ENCODE peak calls at places on chromosomes 7 and 10, in eight cellular contexts. R is HCT116, N is neuronal stem cell, K is neural progenitor cell, V is K562, J is mammary epithelial cell, B is MM.1S, O is kidney. G is an unnamed sample.

GRCh38 chr7:45259966-45260646 is 102.5 kb downstream of the RAMP3 start:
- DNase-seq in R (peak), N (peak), K (peak), V (peak), J (no peak), B (peak), O (peak), G (peak)

GRCh38 chr10:91756286-91756685 is 41.9 kb upstream of the TNKS2 start:
- DNase-seq in R (no peak), N (no peak), K (no peak), V (no peak), J (no peak), B (no peak), O (no peak), G (no peak)

GRCh38 chr7:74329225-74329624 is 40.0 kb downstream of the CLIP2 start:
- DNase-seq in R (no peak), N (no peak), K (no peak), V (no peak), J (no peak), B (no peak), O (no peak), G (no peak)

GRCh38 chr7:36904802-36905201 is 180.5 kb upstream of the AOAH start:
- DNase-seq in R (no peak), N (no peak), K (no peak), V (no peak), J (no peak), B (no peak), O (no peak), G (peak)

GRCh38 chr10:88117869-88118632 is 254.6 kb downstream of the PTEN start:
- DNase-seq in R (peak), N (no peak), K (peak), V (no peak), J (no peak), B (no peak), O (no peak), G (peak)

GRCh38 chr7:94129443-94130140 is 125.4 kb upstream of the BET1 start:
- DNase-seq in R (no peak), N (no peak), K (no peak), V (no peak), J (peak), B (no peak), O (no peak), G (no peak)

GRCh38 chr10:124250506-124250905 is 157.1 kb upstream of the CHST15 start:
- DNase-seq in R (no peak), N (no peak), K (no peak), V (no peak), J (no peak), B (no peak), O (no peak), G (peak)

GRCh38 chr7:12328888-12329770 is 74.5 kb downstream of the VWDE start:
- DNase-seq in R (no peak), N (no peak), K (no peak), V (no peak), J (no peak), B (no peak), O (no peak), G (peak)

GRCh38 chr10:42491001-42491592 is 147.3 kb downstream of the ZNF33B start:
- DNase-seq in R (no peak), N (no peak), K (no peak), V (peak), J (peak), B (no peak), O (no peak), G (no peak)

GRCh38 chr10:121159670-121160069 is 308.5 kb downstream of the WDR11 start:
- DNase-seq in R (no peak), N (no peak), K (no peak), V (no peak), J (peak), B (peak), O (no peak), G (no peak)

GRCh38 chr7:77202544-77202976 is 2.9 kb upstream of the FGL2 start:
- DNase-seq in R (no peak), N (no peak), K (no peak), V (no peak), J (no peak), B (peak), O (no peak), G (no peak)

GRCh38 chr10:112658900-112659328 is 211.9 kb downstream of the VTI1A start:
- DNase-seq in R (peak), N (peak), K (peak), V (no peak), J (peak), B (no peak), O (no peak), G (no peak)

GRCh38 chr7:100080895-100081534 is 508 bp downstream of the ZNF3 start:
- DNase-seq in R (no peak), N (no peak), K (peak), V (peak), J (no peak), B (no peak), O (no peak), G (peak)

GRCh38 chr7:94003446-94004023 is 620 bp downstream of the BET1 start:
- DNase-seq in R (no peak), N (no peak), K (peak), V (peak), J (peak), B (no peak), O (no peak), G (peak)

GRCh38 chr10:38045129-38045528 is 34.7 kb downstream of the ZNF33A start:
- DNase-seq in R (no peak), N (no peak), K (no peak), V (peak), J (no peak), B (no peak), O (no peak), G (no peak)

GRCh38 chr10:126716366-126716765 is 45.9 kb upstream of the C10orf90 start:
- DNase-seq in R (no peak), N (no peak), K (no peak), V (no peak), J (no peak), B (no peak), O (no peak), G (no peak)

GRCh38 chr7:149322737-149323136 is 60.7 kb downstream of the ZNF783 start:
- DNase-seq in R (no peak), N (no peak), K (no peak), V (no peak), J (no peak), B (no peak), O (no peak), G (no peak)

GRCh38 chr10:71335173-71335572 is 16.1 kb downstream of the SLC29A3 start:
- DNase-seq in R (no peak), N (no peak), K (no peak), V (no peak), J (no peak), B (no peak), O (no peak), G (no peak)

GRCh38 chr10:114683162-114683561 is 25.1 kb upstream of the ABLIM1 start:
- DNase-seq in R (no peak), N (no peak), K (no peak), V (no peak), J (peak), B (no peak), O (no peak), G (no peak)
- H3K4me3 ChIP-seq in R (no peak), N (no peak), K (no peak), V (no peak), J (no peak), B (no peak), O (peak), G (no peak)

DNA sequence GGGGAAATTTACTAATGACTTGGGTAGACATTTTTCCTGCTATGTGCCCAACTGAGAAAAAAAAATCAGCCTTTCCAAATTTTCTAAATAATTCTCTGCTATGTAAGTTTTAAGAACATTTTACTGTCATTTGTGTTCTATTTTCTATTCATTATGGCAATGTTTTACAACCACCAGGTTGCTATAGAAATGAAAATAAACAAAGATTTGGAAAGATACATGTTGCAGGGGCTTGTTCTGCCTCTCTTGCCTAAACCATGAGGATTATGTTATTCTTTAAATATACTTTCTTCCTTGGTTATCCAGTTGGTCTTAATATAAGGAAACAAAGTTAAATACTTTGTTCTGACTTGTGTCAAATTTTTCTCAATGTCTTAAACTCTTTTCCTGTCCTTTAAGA is 257.2 kb downstream of the TWIST1 start:
- DNase-seq in R (no peak), N (no peak), K (no peak), V (no peak), J (no peak), B (no peak), O (no peak), G (no peak)
- H3K9ac ChIP-seq in R (no peak), N (no peak), K (no peak), V (no peak), J (no peak), B (no peak), O (no peak), G (no peak)

GRCh38 chr7:29924684-29925083 is 64.9 kb downstream of the SCRN1 start:
- DNase-seq in R (no peak), N (no peak), K (no peak), V (no peak), J (no peak), B (no peak), O (no peak), G (no peak)
- H3K4me3 ChIP-seq in R (no peak), N (no peak), K (no peak), V (no peak), J (no peak), B (no peak), O (no peak), G (no peak)

GRCh38 chr10:44864042-44864436 is 47.1 kb upstream of the TMEM72 start:
- DNase-seq in R (no peak), N (peak), K (peak), V (no peak), J (peak), B (no peak), O (no peak), G (peak)

GRCh38 chr10:44863344-44864041 is 47.6 kb upstream of the TMEM72 start:
- DNase-seq in R (no peak), N (no peak), K (peak), V (no peak), J (no peak), B (no peak), O (no peak), G (peak)

GRCh38 chr10:44864637-44865288 is 46.4 kb upstream of the TMEM72 start:
- DNase-seq in R (peak), N (peak), K (peak), V (peak), J (peak), B (peak), O (peak), G (peak)

GRCh38 chr10:44862917-44863316 is 48.2 kb upstream of the TMEM72 start:
- DNase-seq in R (no peak), N (no peak), K (no peak), V (no peak), J (no peak), B (no peak), O (no peak), G (no peak)

GRCh38 chr10:44865289-44865671 is 45.9 kb upstream of the TMEM72 start:
- DNase-seq in R (no peak), N (no peak), K (peak), V (no peak), J (no peak), B (no peak), O (no peak), G (no peak)
- H3K9ac ChIP-seq in R (no peak), N (peak), K (no peak), V (peak), J (no peak), B (peak), O (no peak), G (no peak)

GRCh38 chr10:101446071-101446470 is 92.1 kb downstream of the BTRC start:
- DNase-seq in R (no peak), N (no peak), K (peak), V (no peak), J (no peak), B (no peak), O (no peak), G (no peak)
- H3K4me3 ChIP-seq in R (no peak), N (no peak), K (no peak), V (no peak), J (no peak), B (no peak), O (no peak), G (no peak)

GRCh38 chr7:55261386-55261770 is 103.8 kb upstream of the LANCL2 start:
- DNase-seq in R (no peak), N (no peak), K (no peak), V (no peak), J (no peak), B (no peak), O (no peak), G (no peak)
- H3K9ac ChIP-seq in R (no peak), N (no peak), K (no peak), V (no peak), J (no peak), B (no peak), O (no peak), G (no peak)

GRCh38 chr7:134778941-134779740 is at the start of gene CALD1:
- DNase-seq in R (peak), N (peak), K (peak), V (no peak), J (peak), B (peak), O (peak), G (peak)
- H3K4me3 ChIP-seq in R (peak), N (peak), K (peak), V (no peak), J (peak), B (peak), O (peak), G (peak)

G was measured in endodermal cell.